ENCODE peak calls at places on chromosomes 6 and 20, in seven cellular contexts. One of them, this sample, is unnamed.

GRCh38 chr6:93343476-93343875 is 75.9 kb downstream of the EPHA7 start:
- DNase-seq in GM06990: no peak
- DNase-seq in GM12864: no peak
- DNase-seq in fibroblast of the aortic adventitia: no peak
- DNase-seq in bronchial epithelial cell: no peak
- DNase-seq in fibroblast of pulmonary artery: no peak
- DNase-seq in astrocyte: no peak
- DNase-seq in this sample: no peak

GRCh38 chr20:13119583-13119982 is 101.5 kb upstream of the ISM1 start:
- DNase-seq in GM06990: peak
- DNase-seq in fibroblast of pulmonary artery: peak
- DNase-seq in fibroblast of the aortic adventitia: peak
- DNase-seq in bronchial epithelial cell: peak
- DNase-seq in astrocyte: peak
- DNase-seq in GM12864: no peak
- DNase-seq in this sample: peak

GRCh38 chr20:35568645-35569044 is 26.8 kb downstream of the ERGIC3 start:
- DNase-seq in GM06990: no peak
- DNase-seq in GM12864: no peak
- DNase-seq in astrocyte: no peak
- DNase-seq in fibroblast of pulmonary artery: no peak
- DNase-seq in fibroblast of the aortic adventitia: no peak
- DNase-seq in bronchial epithelial cell: peak
- DNase-seq in this sample: no peak

GRCh38 chr20:45833030-45833882 is at the start of gene SNX21:
- DNase-seq in GM12864: no peak
- DNase-seq in fibroblast of the aortic adventitia: peak
- DNase-seq in astrocyte: peak
- DNase-seq in bronchial epithelial cell: peak
- DNase-seq in fibroblast of pulmonary artery: peak
- DNase-seq in GM06990: peak
- DNase-seq in this sample: peak

GRCh38 chr20:35611482-35611881 is 4.1 kb upstream of the SPAG4 start:
- DNase-seq in fibroblast of pulmonary artery: no peak
- DNase-seq in fibroblast of the aortic adventitia: no peak
- DNase-seq in GM12864: peak
- DNase-seq in astrocyte: no peak
- DNase-seq in bronchial epithelial cell: no peak
- DNase-seq in GM06990: peak
- DNase-seq in this sample: peak

GRCh38 chr6:169859978-169860703 is 108.7 kb downstream of the ERMARD start:
- DNase-seq in fibroblast of pulmonary artery: no peak
- DNase-seq in astrocyte: no peak
- DNase-seq in GM06990: no peak
- DNase-seq in GM12864: no peak
- DNase-seq in bronchial epithelial cell: no peak
- DNase-seq in fibroblast of the aortic adventitia: no peak
- DNase-seq in this sample: no peak

GRCh38 chr6:79718509-79719247 is 87.5 kb downstream of the SH3BGRL2 start:
- DNase-seq in bronchial epithelial cell: no peak
- DNase-seq in fibroblast of pulmonary artery: peak
- DNase-seq in GM06990: no peak
- DNase-seq in GM12864: no peak
- DNase-seq in astrocyte: peak
- DNase-seq in fibroblast of the aortic adventitia: peak
- DNase-seq in this sample: no peak

GRCh38 chr20:58075980-58076749 is 152.3 kb downstream of the ANKRD60 start:
- DNase-seq in astrocyte: peak
- DNase-seq in fibroblast of the aortic adventitia: peak
- DNase-seq in GM06990: no peak
- DNase-seq in bronchial epithelial cell: no peak
- DNase-seq in fibroblast of pulmonary artery: peak
- DNase-seq in GM12864: no peak
- DNase-seq in this sample: no peak

GRCh38 chr6:33732819-33733218 is 13.9 kb downstream of the IP6K3 start:
- DNase-seq in bronchial epithelial cell: no peak
- DNase-seq in GM06990: no peak
- DNase-seq in fibroblast of pulmonary artery: no peak
- DNase-seq in fibroblast of the aortic adventitia: peak
- DNase-seq in astrocyte: no peak
- DNase-seq in GM12864: no peak
- DNase-seq in this sample: no peak

GRCh38 chr6:145148392-145149175 is 586.7 kb downstream of the EPM2A start:
- DNase-seq in fibroblast of pulmonary artery: peak
- DNase-seq in GM12864: no peak
- DNase-seq in GM06990: no peak
- DNase-seq in astrocyte: peak
- DNase-seq in fibroblast of the aortic adventitia: peak
- DNase-seq in bronchial epithelial cell: peak
- DNase-seq in this sample: no peak

GRCh38 chr6:142702501-142703460 is 242.2 kb downstream of the HIVEP2 start:
- DNase-seq in bronchial epithelial cell: peak
- DNase-seq in astrocyte: no peak
- DNase-seq in fibroblast of pulmonary artery: peak
- DNase-seq in GM12864: no peak
- DNase-seq in fibroblast of the aortic adventitia: no peak
- DNase-seq in GM06990: peak
- DNase-seq in this sample: peak

GRCh38 chr6:15405111-15405510 is 159.2 kb downstream of the JARID2 start:
- DNase-seq in fibroblast of the aortic adventitia: no peak
- DNase-seq in astrocyte: no peak
- DNase-seq in fibroblast of pulmonary artery: no peak
- DNase-seq in GM06990: no peak
- DNase-seq in GM12864: no peak
- DNase-seq in bronchial epithelial cell: no peak
- DNase-seq in this sample: no peak

GRCh38 chr6:26534681-26535465 is 3.3 kb upstream of the HMGN4 start:
- DNase-seq in bronchial epithelial cell: no peak
- DNase-seq in fibroblast of pulmonary artery: no peak
- DNase-seq in fibroblast of the aortic adventitia: no peak
- DNase-seq in GM12864: no peak
- DNase-seq in GM06990: no peak
- DNase-seq in astrocyte: no peak
- DNase-seq in this sample: no peak

GRCh38 chr6:115441671-115442070 is 619.0 kb downstream of the FRK start:
- DNase-seq in fibroblast of the aortic adventitia: no peak
- DNase-seq in bronchial epithelial cell: no peak
- DNase-seq in GM12864: no peak
- DNase-seq in fibroblast of pulmonary artery: peak
- DNase-seq in astrocyte: no peak
- DNase-seq in GM06990: no peak
- DNase-seq in this sample: no peak

GRCh38 chr20:15759546-15760216 is 813.6 kb downstream of the KIF16B start:
- DNase-seq in bronchial epithelial cell: no peak
- DNase-seq in astrocyte: no peak
- DNase-seq in GM06990: no peak
- DNase-seq in fibroblast of pulmonary artery: peak
- DNase-seq in GM12864: no peak
- DNase-seq in fibroblast of the aortic adventitia: no peak
- DNase-seq in this sample: no peak

GRCh38 chr20:35172434-35172806 is 548 bp downstream of the PROCR start:
- DNase-seq in bronchial epithelial cell: no peak
- DNase-seq in fibroblast of pulmonary artery: no peak
- DNase-seq in astrocyte: no peak
- DNase-seq in GM12864: no peak
- DNase-seq in GM06990: no peak
- DNase-seq in fibroblast of the aortic adventitia: no peak
- DNase-seq in this sample: no peak

GRCh38 chr20:20568604-20569205 is 143.7 kb downstream of the RALGAPA2 start:
- DNase-seq in GM12864: no peak
- DNase-seq in fibroblast of the aortic adventitia: peak
- DNase-seq in fibroblast of pulmonary artery: peak
- DNase-seq in astrocyte: peak
- DNase-seq in GM06990: no peak
- DNase-seq in bronchial epithelial cell: peak
- DNase-seq in this sample: peak

GRCh38 chr6:8086755-8087306 is 15.5 kb downstream of the EEF1E1 start:
- DNase-seq in astrocyte: no peak
- DNase-seq in GM12864: no peak
- DNase-seq in fibroblast of the aortic adventitia: no peak
- DNase-seq in fibroblast of pulmonary artery: no peak
- DNase-seq in GM06990: no peak
- DNase-seq in bronchial epithelial cell: no peak
- DNase-seq in this sample: no peak

GRCh38 chr6:63249875-63250482 is 38.7 kb downstream of the FKBP1C start:
- DNase-seq in fibroblast of pulmonary artery: no peak
- DNase-seq in GM12864: no peak
- DNase-seq in bronchial epithelial cell: no peak
- DNase-seq in GM06990: no peak
- DNase-seq in fibroblast of the aortic adventitia: no peak
- DNase-seq in astrocyte: no peak
- DNase-seq in this sample: no peak

GRCh38 chr6:54878705-54879104 is 32.1 kb downstream of the FAM83B start:
- DNase-seq in GM06990: no peak
- DNase-seq in astrocyte: no peak
- DNase-seq in GM12864: no peak
- DNase-seq in fibroblast of the aortic adventitia: no peak
- DNase-seq in bronchial epithelial cell: no peak
- DNase-seq in fibroblast of pulmonary artery: no peak
- DNase-seq in this sample: no peak

GRCh38 chr6:21826031-21826430 is 232.5 kb downstream of the SOX4 start:
- DNase-seq in fibroblast of pulmonary artery: no peak
- DNase-seq in bronchial epithelial cell: peak
- DNase-seq in GM12864: no peak
- DNase-seq in astrocyte: peak
- DNase-seq in GM06990: no peak
- DNase-seq in fibroblast of the aortic adventitia: no peak
- DNase-seq in this sample: no peak

GRCh38 chr6:115838763-115839401 is 221.8 kb downstream of the FRK start:
- DNase-seq in GM12864: peak
- DNase-seq in bronchial epithelial cell: peak
- DNase-seq in GM06990: no peak
- DNase-seq in fibroblast of the aortic adventitia: peak
- DNase-seq in astrocyte: peak
- DNase-seq in fibroblast of pulmonary artery: peak
- DNase-seq in this sample: peak

DNA sequence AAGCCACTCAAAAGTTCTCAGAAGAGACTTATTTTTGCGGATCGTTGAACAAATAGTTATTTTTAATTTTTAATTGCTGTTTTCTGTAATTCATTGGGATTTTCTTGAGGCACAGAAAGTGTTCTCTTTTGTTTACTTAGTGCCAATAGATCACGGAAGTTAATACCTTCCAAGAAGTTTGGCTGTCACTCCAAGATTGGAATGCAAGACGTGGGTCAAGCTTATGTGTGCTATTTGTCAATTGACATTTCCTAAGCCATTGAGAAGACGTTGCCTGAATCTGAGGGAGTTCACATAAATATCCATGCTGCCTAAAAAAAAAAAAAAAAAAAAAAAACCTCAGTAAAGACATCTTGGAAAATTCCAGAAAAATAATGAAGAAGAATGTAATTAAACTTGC is 1071.4 kb upstream of the ADGRB3 start:
- DNase-seq in bronchial epithelial cell: no peak
- DNase-seq in GM12864: no peak
- DNase-seq in GM06990: no peak
- DNase-seq in fibroblast of pulmonary artery: no peak
- DNase-seq in fibroblast of the aortic adventitia: no peak
- DNase-seq in astrocyte: no peak
- DNase-seq in this sample: no peak
- TF ChIP-seq CTCF in bronchial epithelial cell: no peak
- TF ChIP-seq CTCF in GM12864: no peak
- TF ChIP-seq CTCF in GM06990: no peak
- TF ChIP-seq CTCF in fibroblast of pulmonary artery: no peak
- TF ChIP-seq CTCF in fibroblast of the aortic adventitia: no peak
- TF ChIP-seq CTCF in astrocyte: no peak
- TF ChIP-seq CTCF in this sample: no peak

GRCh38 chr6:125769147-125769783 is 19.8 kb downstream of the HEY2 start:
- DNase-seq in astrocyte: no peak
- DNase-seq in fibroblast of pulmonary artery: no peak
- DNase-seq in bronchial epithelial cell: no peak
- DNase-seq in fibroblast of the aortic adventitia: no peak
- DNase-seq in GM06990: no peak
- DNase-seq in GM12864: no peak
- DNase-seq in this sample: no peak
- TF ChIP-seq CTCF in astrocyte: no peak
- TF ChIP-seq CTCF in fibroblast of pulmonary artery: no peak
- TF ChIP-seq CTCF in bronchial epithelial cell: no peak
- TF ChIP-seq CTCF in fibroblast of the aortic adventitia: no peak
- TF ChIP-seq CTCF in GM06990: no peak
- TF ChIP-seq CTCF in GM12864: no peak
- TF ChIP-seq CTCF in this sample: no peak

GRCh38 chr6:153563001-153563400 is 431.9 kb upstream of the RGS17 start:
- DNase-seq in astrocyte: no peak
- DNase-seq in fibroblast of pulmonary artery: no peak
- DNase-seq in fibroblast of the aortic adventitia: no peak
- DNase-seq in GM12864: no peak
- DNase-seq in GM06990: no peak
- DNase-seq in bronchial epithelial cell: no peak
- DNase-seq in this sample: no peak
- TF ChIP-seq CTCF in astrocyte: no peak
- TF ChIP-seq CTCF in fibroblast of pulmonary artery: peak
- TF ChIP-seq CTCF in fibroblast of the aortic adventitia: no peak
- TF ChIP-seq CTCF in GM12864: no peak
- TF ChIP-seq CTCF in GM06990: no peak
- TF ChIP-seq CTCF in bronchial epithelial cell: no peak
- TF ChIP-seq CTCF in this sample: no peak

GRCh38 chr6:160035241-160035640 is 66.4 kb downstream of the IGF2R start:
- DNase-seq in astrocyte: no peak
- DNase-seq in bronchial epithelial cell: no peak
- DNase-seq in fibroblast of the aortic adventitia: no peak
- DNase-seq in fibroblast of pulmonary artery: no peak
- DNase-seq in GM06990: no peak
- DNase-seq in GM12864: no peak
- DNase-seq in this sample: no peak
- TF ChIP-seq CTCF in astrocyte: no peak
- TF ChIP-seq CTCF in bronchial epithelial cell: no peak
- TF ChIP-seq CTCF in fibroblast of the aortic adventitia: no peak
- TF ChIP-seq CTCF in fibroblast of pulmonary artery: no peak
- TF ChIP-seq CTCF in GM06990: no peak
- TF ChIP-seq CTCF in GM12864: no peak
- TF ChIP-seq CTCF in this sample: no peak

DNA sequence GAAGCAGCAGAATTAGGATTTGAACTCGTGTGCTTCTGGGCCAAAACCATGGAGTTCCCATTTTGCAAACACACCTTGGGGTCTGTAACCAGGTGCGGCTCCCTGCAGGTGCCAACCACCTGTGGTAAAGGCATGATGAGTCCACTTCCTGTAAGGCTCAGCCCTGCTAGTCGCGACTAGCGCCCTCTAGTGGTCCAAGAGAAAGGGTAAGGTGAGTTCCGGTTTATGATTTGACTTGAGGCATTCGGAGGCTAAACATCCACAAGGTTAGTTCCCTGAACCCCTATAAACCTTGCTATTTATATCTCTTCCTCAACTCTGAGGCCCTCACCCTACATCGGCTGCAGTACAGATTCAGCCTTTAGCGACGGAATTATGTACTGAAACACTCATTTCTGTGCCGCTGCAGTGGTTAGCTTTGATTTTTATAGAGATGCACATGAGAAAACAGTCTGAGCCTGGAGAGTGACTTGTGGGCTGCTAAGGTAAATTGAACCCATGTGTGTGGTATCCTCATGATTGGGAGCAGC is 173.4 kb downstream of the PLCB1 start:
- DNase-seq in GM12864: peak
- DNase-seq in GM06990: peak
- DNase-seq in fibroblast of the aortic adventitia: peak
- DNase-seq in bronchial epithelial cell: peak
- DNase-seq in astrocyte: no peak
- DNase-seq in fibroblast of pulmonary artery: peak
- DNase-seq in this sample: peak
- TF ChIP-seq CTCF in GM12864: peak
- TF ChIP-seq CTCF in GM06990: peak
- TF ChIP-seq CTCF in fibroblast of the aortic adventitia: peak
- TF ChIP-seq CTCF in bronchial epithelial cell: peak
- TF ChIP-seq CTCF in astrocyte: peak
- TF ChIP-seq CTCF in fibroblast of pulmonary artery: peak
- TF ChIP-seq CTCF in this sample: peak

This sample was measured in GM10248.